ENCODE peak calls at places on chromosomes 3 and 15, in ten cellular contexts. One of them, this sample, is unnamed.

GRCh38 chr3:139695007-139695406 is 17.2 kb upstream of the NMNAT3 start:
- DNase-seq in gastrocnemius medialis: no peak
- DNase-seq in adrenal gland: no peak
- DNase-seq in PC-3: no peak
- DNase-seq in fibroblast of lung: no peak
- DNase-seq in AG04450: no peak
- DNase-seq in HL-60: no peak
- DNase-seq in uterus: no peak
- DNase-seq in heart left ventricle: no peak
- DNase-seq in SK-N-SH: no peak
- DNase-seq in this sample: no peak

GRCh38 chr3:43203022-43203421 is 83.3 kb upstream of the SNRK start:
- DNase-seq in AG04450: no peak
- DNase-seq in SK-N-SH: peak; percentile 82
- DNase-seq in fibroblast of lung: no peak
- DNase-seq in gastrocnemius medialis: no peak
- DNase-seq in uterus: no peak
- DNase-seq in adrenal gland: no peak
- DNase-seq in HL-60: no peak
- DNase-seq in PC-3: no peak
- DNase-seq in heart left ventricle: no peak
- DNase-seq in this sample: no peak

GRCh38 chr15:93428807-93429351 is 339.9 kb upstream of the RGMA start:
- DNase-seq in HL-60: no peak
- DNase-seq in uterus: no peak
- DNase-seq in heart left ventricle: no peak
- DNase-seq in PC-3: no peak
- DNase-seq in AG04450: no peak
- DNase-seq in gastrocnemius medialis: no peak
- DNase-seq in adrenal gland: no peak
- DNase-seq in fibroblast of lung: no peak
- DNase-seq in SK-N-SH: no peak
- DNase-seq in this sample: no peak

GRCh38 chr3:67691926-67692325 is 37.5 kb upstream of the SUCLG2 start:
- DNase-seq in uterus: no peak
- DNase-seq in gastrocnemius medialis: no peak
- DNase-seq in HL-60: no peak
- DNase-seq in fibroblast of lung: no peak
- DNase-seq in adrenal gland: no peak
- DNase-seq in PC-3: no peak
- DNase-seq in AG04450: no peak
- DNase-seq in SK-N-SH: no peak
- DNase-seq in heart left ventricle: no peak
- DNase-seq in this sample: no peak

GRCh38 chr15:89587955-89588354 is 12.7 kb downstream of the TICRR start:
- DNase-seq in heart left ventricle: no peak
- DNase-seq in PC-3: peak; percentile 62
- DNase-seq in HL-60: no peak
- DNase-seq in fibroblast of lung: peak; percentile 38
- DNase-seq in SK-N-SH: no peak
- DNase-seq in uterus: no peak
- DNase-seq in adrenal gland: no peak
- DNase-seq in AG04450: peak; percentile 24
- DNase-seq in gastrocnemius medialis: no peak
- DNase-seq in this sample: no peak

GRCh38 chr3:137761563-137762503 is 2.3 kb upstream of the SOX14 start:
- DNase-seq in uterus: no peak
- DNase-seq in adrenal gland: no peak
- DNase-seq in fibroblast of lung: no peak
- DNase-seq in SK-N-SH: peak; percentile 38
- DNase-seq in PC-3: no peak
- DNase-seq in HL-60: no peak
- DNase-seq in gastrocnemius medialis: no peak
- DNase-seq in AG04450: no peak
- DNase-seq in heart left ventricle: no peak
- DNase-seq in this sample: no peak

GRCh38 chr3:171797265-171797679 is 13.0 kb downstream of the PLD1 start:
- DNase-seq in adrenal gland: no peak
- DNase-seq in AG04450: no peak
- DNase-seq in heart left ventricle: no peak
- DNase-seq in HL-60: no peak
- DNase-seq in gastrocnemius medialis: no peak
- DNase-seq in fibroblast of lung: no peak
- DNase-seq in SK-N-SH: no peak
- DNase-seq in uterus: no peak
- DNase-seq in PC-3: no peak
- DNase-seq in this sample: no peak

GRCh38 chr3:5032844-5033243 is 53.6 kb downstream of the BHLHE40 start:
- DNase-seq in uterus: no peak
- DNase-seq in gastrocnemius medialis: no peak
- DNase-seq in adrenal gland: no peak
- DNase-seq in AG04450: no peak
- DNase-seq in fibroblast of lung: no peak
- DNase-seq in SK-N-SH: no peak
- DNase-seq in HL-60: no peak
- DNase-seq in PC-3: no peak
- DNase-seq in heart left ventricle: no peak
- DNase-seq in this sample: no peak

GRCh38 chr3:90091557-90091956 is 984.1 kb downstream of the EPHA3 start:
- DNase-seq in fibroblast of lung: peak; percentile 87
- DNase-seq in heart left ventricle: peak; percentile 19
- DNase-seq in adrenal gland: peak; percentile 12
- DNase-seq in PC-3: peak; percentile 59
- DNase-seq in uterus: no peak
- DNase-seq in gastrocnemius medialis: no peak
- DNase-seq in HL-60: peak; percentile 1
- DNase-seq in AG04450: no peak
- DNase-seq in SK-N-SH: peak; percentile 5
- DNase-seq in this sample: no peak

DNA sequence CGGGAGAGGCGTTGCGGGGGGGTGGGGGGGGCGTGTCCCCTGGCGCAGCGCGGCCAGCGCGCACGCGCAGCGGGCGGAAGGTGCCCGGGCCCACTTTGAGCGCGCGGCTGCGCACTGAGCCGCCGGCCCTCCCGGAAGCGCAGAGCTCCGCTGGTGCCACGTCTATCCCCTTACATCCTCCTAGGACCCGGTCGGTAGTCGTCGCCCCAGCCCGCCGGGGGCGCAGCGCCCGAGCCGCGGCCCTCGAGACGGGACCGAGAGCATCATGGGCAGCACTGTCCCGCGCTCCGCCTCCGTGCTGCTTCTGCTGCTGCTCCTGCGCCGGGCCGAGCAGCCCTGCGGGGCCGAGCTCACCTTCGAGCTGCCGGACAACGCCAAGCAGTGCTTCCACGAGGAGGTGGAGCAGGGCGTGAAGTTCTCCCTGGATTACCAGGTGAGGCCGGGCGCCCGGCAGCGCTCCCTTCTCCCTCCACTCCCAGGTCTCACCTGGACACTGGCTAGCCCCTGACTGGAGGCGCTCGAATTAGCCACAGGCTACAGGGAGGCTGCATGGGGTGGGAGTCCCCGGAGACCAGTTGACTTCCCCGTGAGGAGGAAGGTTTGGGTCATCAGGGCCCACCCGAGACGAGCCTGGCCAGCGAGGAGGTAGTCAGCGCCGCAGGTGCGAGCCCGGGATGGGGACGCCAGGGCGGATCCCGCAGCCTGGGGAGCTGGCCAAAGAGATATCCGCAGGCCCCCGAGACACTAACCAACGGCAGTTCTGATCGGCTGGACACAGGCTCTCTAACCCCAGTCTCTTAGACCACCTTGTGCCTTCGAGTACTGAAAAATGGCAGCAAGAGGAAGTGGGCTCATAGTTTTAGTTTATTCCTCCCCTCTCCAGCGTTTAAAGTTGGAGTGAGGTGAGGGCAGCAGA is at the start of gene TMED3:
- DNase-seq in gastrocnemius medialis: no peak
- DNase-seq in PC-3: peak; percentile 82
- DNase-seq in fibroblast of lung: peak; percentile 88
- DNase-seq in uterus: peak; percentile 73
- DNase-seq in SK-N-SH: peak; percentile 99
- DNase-seq in adrenal gland: peak; percentile 40
- DNase-seq in heart left ventricle: peak; percentile 49
- DNase-seq in HL-60: peak; percentile 83
- DNase-seq in AG04450: peak; percentile 63
- DNase-seq in this sample: peak; percentile 75
- H3K27ac ChIP-seq in gastrocnemius medialis: no peak within 1 kb of the TSS
- H3K27ac ChIP-seq in PC-3: peak within 1 kb of the TSS; percentile 48
- H3K27ac ChIP-seq in fibroblast of lung: peak within 1 kb of the TSS; percentile 43
- H3K27ac ChIP-seq in uterus: peak within 1 kb of the TSS; percentile 24
- H3K27ac ChIP-seq in SK-N-SH: peak within 1 kb of the TSS; percentile 55
- H3K27ac ChIP-seq in adrenal gland: no peak within 1 kb of the TSS
- H3K27ac ChIP-seq in heart left ventricle: peak within 1 kb of the TSS; percentile 51
- H3K27ac ChIP-seq in HL-60: peak within 1 kb of the TSS; percentile 66
- H3K27ac ChIP-seq in AG04450: peak within 1 kb of the TSS; percentile 75
- H3K27ac ChIP-seq in this sample: no peak within 1 kb of the TSS

GRCh38 chr3:132404276-132404675 is 13.0 kb upstream of the DNAJC13 start:
- DNase-seq in SK-N-SH: peak; percentile 48
- DNase-seq in fibroblast of lung: peak; percentile 6
- DNase-seq in adrenal gland: no peak
- DNase-seq in AG04450: no peak
- DNase-seq in heart left ventricle: no peak
- DNase-seq in uterus: no peak
- DNase-seq in HL-60: no peak
- DNase-seq in gastrocnemius medialis: no peak
- DNase-seq in PC-3: no peak
- DNase-seq in this sample: no peak

GRCh38 chr3:132406587-132406986 is 10.7 kb upstream of the DNAJC13 start:
- DNase-seq in uterus: no peak
- DNase-seq in adrenal gland: no peak
- DNase-seq in AG04450: no peak
- DNase-seq in gastrocnemius medialis: no peak
- DNase-seq in SK-N-SH: no peak
- DNase-seq in fibroblast of lung: no peak
- DNase-seq in PC-3: no peak
- DNase-seq in HL-60: no peak
- DNase-seq in heart left ventricle: no peak
- DNase-seq in this sample: no peak

GRCh38 chr3:132407025-132407424 is 10.3 kb upstream of the DNAJC13 start:
- DNase-seq in heart left ventricle: no peak
- DNase-seq in PC-3: no peak
- DNase-seq in gastrocnemius medialis: no peak
- DNase-seq in adrenal gland: no peak
- DNase-seq in fibroblast of lung: no peak
- DNase-seq in AG04450: no peak
- DNase-seq in SK-N-SH: no peak
- DNase-seq in uterus: no peak
- DNase-seq in HL-60: no peak
- DNase-seq in this sample: no peak

GRCh38 chr3:132405609-132406299 is 11.5 kb upstream of the DNAJC13 start:
- DNase-seq in adrenal gland: no peak
- DNase-seq in heart left ventricle: no peak
- DNase-seq in fibroblast of lung: peak; percentile 3
- DNase-seq in HL-60: no peak
- DNase-seq in PC-3: no peak
- DNase-seq in SK-N-SH: no peak
- DNase-seq in uterus: no peak
- DNase-seq in AG04450: no peak
- DNase-seq in gastrocnemius medialis: no peak
- DNase-seq in this sample: no peak

GRCh38 chr3:132405188-132405587 is 12.1 kb upstream of the DNAJC13 start:
- DNase-seq in gastrocnemius medialis: no peak
- DNase-seq in HL-60: no peak
- DNase-seq in SK-N-SH: peak; percentile 45
- DNase-seq in heart left ventricle: no peak
- DNase-seq in adrenal gland: no peak
- DNase-seq in PC-3: no peak
- DNase-seq in uterus: no peak
- DNase-seq in AG04450: no peak
- DNase-seq in fibroblast of lung: peak; percentile 31
- DNase-seq in this sample: no peak
- H3K27me3 ChIP-seq in gastrocnemius medialis: no peaks in the 10 kb centered on the region
- H3K27me3 ChIP-seq in HL-60: no peaks in the 10 kb centered on the region
- H3K27me3 ChIP-seq in SK-N-SH: no peaks in the 10 kb centered on the region
- H3K27me3 ChIP-seq in heart left ventricle: no peaks in the 10 kb centered on the region
- H3K27me3 ChIP-seq in adrenal gland: no peaks in the 10 kb centered on the region
- H3K27me3 ChIP-seq in PC-3: no peaks in the 10 kb centered on the region
- H3K27me3 ChIP-seq in uterus: no peaks in the 10 kb centered on the region
- H3K27me3 ChIP-seq in AG04450: peaks cover 3% of the 10 kb centered on the region
- H3K27me3 ChIP-seq in fibroblast of lung: no peaks in the 10 kb centered on the region
- H3K27me3 ChIP-seq in this sample: no peaks in the 10 kb centered on the region

DNA sequence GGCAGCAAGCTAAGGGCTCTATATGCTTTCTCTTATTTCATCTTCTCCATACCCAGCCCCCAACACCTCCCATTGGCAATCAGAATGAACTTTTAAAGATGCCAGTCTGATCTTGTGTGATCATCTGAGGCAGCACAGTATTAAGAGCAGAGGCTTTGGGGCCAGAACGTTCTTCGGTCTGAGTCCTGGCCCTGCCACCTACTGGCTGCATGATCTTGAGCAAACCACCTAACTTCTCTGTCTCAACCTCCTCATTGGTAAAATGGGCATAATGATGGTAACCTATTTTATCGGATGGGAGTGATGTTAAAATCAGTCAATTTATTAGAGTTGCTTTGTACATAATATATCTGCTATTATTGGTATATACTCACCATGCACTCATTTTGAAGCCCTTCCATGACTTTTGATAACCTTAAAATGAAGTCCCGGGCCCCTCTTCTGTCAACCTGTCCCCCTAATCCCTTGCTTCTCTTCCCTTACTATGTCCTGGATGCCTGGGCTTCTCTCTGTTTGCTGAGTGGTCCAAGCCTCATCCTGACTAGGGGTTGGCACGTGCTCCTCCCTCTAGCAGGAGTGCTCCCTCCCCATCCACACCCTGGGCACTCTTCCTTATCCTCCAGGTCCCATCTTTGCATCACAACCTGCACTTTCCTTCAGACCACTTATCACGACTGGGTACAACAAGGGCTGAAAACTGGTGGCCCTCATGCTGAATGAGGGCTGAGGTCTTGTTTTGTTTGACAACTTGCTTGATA is 6.3 kb downstream of the EFCAB12 start:
- DNase-seq in gastrocnemius medialis: no peak
- DNase-seq in AG04450: no peak
- DNase-seq in adrenal gland: no peak
- DNase-seq in uterus: no peak
- DNase-seq in PC-3: no peak
- DNase-seq in SK-N-SH: no peak
- DNase-seq in fibroblast of lung: no peak
- DNase-seq in heart left ventricle: no peak
- DNase-seq in HL-60: no peak
- DNase-seq in this sample: no peak
- TF ChIP-seq CTCF in gastrocnemius medialis: no peak
- TF ChIP-seq CTCF in AG04450: peak; percentile 26
- TF ChIP-seq CTCF in adrenal gland: no peak
- TF ChIP-seq CTCF in uterus: no peak
- TF ChIP-seq CTCF in PC-3: peak; percentile 24
- TF ChIP-seq CTCF in SK-N-SH: no peak
- TF ChIP-seq CTCF in fibroblast of lung: peak; percentile 30
- TF ChIP-seq CTCF in heart left ventricle: no peak
- TF ChIP-seq CTCF in HL-60: no peak
- TF ChIP-seq CTCF in this sample: no peak

DNA sequence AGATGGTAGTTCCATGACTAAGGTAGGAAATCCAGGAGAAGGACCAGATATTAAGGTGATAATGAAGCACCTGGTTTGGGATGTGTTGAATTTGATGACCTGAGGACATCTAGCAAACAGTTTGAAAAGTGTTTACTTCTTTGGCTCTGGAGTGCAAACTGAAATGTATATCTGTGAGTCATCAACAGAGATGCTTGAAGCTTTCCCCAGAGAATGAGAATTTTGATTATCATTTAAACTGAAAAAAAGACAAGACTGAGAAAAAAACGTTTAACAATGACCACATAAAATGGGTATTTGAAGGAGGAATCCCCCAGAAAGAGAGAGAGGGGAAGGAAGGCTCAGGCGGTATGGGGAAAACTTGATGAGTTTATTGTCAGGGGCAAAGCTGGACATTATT is 20.7 kb upstream of the GSK3B start:
- DNase-seq in fibroblast of lung: peak; percentile 25
- DNase-seq in adrenal gland: no peak
- DNase-seq in PC-3: peak; percentile 57
- DNase-seq in heart left ventricle: no peak
- DNase-seq in uterus: no peak
- DNase-seq in HL-60: no peak
- DNase-seq in SK-N-SH: no peak
- DNase-seq in AG04450: peak; percentile 26
- DNase-seq in gastrocnemius medialis: no peak
- DNase-seq in this sample: no peak
- H3K27ac ChIP-seq in fibroblast of lung: no peak overlapping the region
- H3K27ac ChIP-seq in adrenal gland: no peak overlapping the region
- H3K27ac ChIP-seq in PC-3: peak overlapping the region; percentile 80
- H3K27ac ChIP-seq in heart left ventricle: no peak overlapping the region
- H3K27ac ChIP-seq in uterus: no peak overlapping the region
- H3K27ac ChIP-seq in HL-60: no peak overlapping the region
- H3K27ac ChIP-seq in SK-N-SH: no peak overlapping the region
- H3K27ac ChIP-seq in AG04450: no peak overlapping the region
- H3K27ac ChIP-seq in gastrocnemius medialis: no peak overlapping the region
- H3K27ac ChIP-seq in this sample: no peak overlapping the region